ENCODE peak calls at places on chromosomes 16 and 17, in seven cellular contexts. Y is kidney epithelial cell, W is coronary artery, V is cardiac fibroblast, S is cardiac muscle cell, E is choroid plexus epithelial cell, F is A549. Z is an unnamed sample.
A peak's percentile ranks its signal among the peaks of the same experiment; 100 is the strongest.

GRCh38 chr17:10836966-10837599 is 804 bp downstream of the PIRT start:
- DNase-seq in Y (no peak), V (no peak), S (no peak), F (no peak), W (no peak), E (no peak), Z (no peak)

GRCh38 chr17:42252528-42253172 is 23.5 kb downstream of the STAT5B start:
- DNase-seq in Y (no peak), F (no peak), S (no peak), E (no peak), V (peak; percentile 52), W (no peak), Z (no peak)

GRCh38 chr16:50830698-50831097 is 88.8 kb downstream of the CYLD start:
- DNase-seq in E (no peak), V (no peak), Y (no peak), W (peak; percentile 28), F (no peak), S (no peak), Z (peak; percentile 48)

GRCh38 chr17:18025596-18026407 is 13.2 kb downstream of the ATPAF2 start:
- DNase-seq in S (no peak), F (no peak), Y (no peak), E (no peak), V (peak; percentile 74), W (no peak), Z (no peak)

GRCh38 chr16:1183235-1183907 is 30.5 kb downstream of the CACNA1H start:
- DNase-seq in F (peak; percentile 58), Y (no peak), W (no peak), V (peak; percentile 77), E (peak; percentile 81), S (no peak), Z (peak; percentile 93)

GRCh38 chr16:11118479-11118878 is 137.5 kb downstream of the SOCS1 start:
- DNase-seq in S (no peak), V (peak; percentile 56), F (no peak), E (peak; percentile 50), W (no peak), Y (no peak), Z (no peak)

GRCh38 chr17:11264183-11264871 is 23.3 kb downstream of the SHISA6 start:
- DNase-seq in E (no peak), Y (no peak), F (peak; percentile 15), V (peak; percentile 2), S (no peak), W (no peak), Z (no peak)

GRCh38 chr16:82738699-82739098 is 111.9 kb downstream of the CDH13 start:
- DNase-seq in E (peak; percentile 64), Y (no peak), S (peak; percentile 3), V (peak; percentile 33), F (no peak), W (no peak), Z (no peak)

GRCh38 chr16:84508502-84508901 is 4.0 kb upstream of the MEAK7 start:
- DNase-seq in E (no peak), F (no peak), V (no peak), S (no peak), Y (no peak), W (no peak), Z (no peak)

GRCh38 chr16:73878616-73879015 is 418.0 kb upstream of the PSMD7 start:
- DNase-seq in S (peak; percentile 64), W (no peak), V (peak; percentile 83), F (peak; percentile 27), E (peak; percentile 88), Y (peak; percentile 32), Z (no peak)

GRCh38 chr17:34117332-34117731 is 137.8 kb upstream of the CCL2 start:
- DNase-seq in E (no peak), F (no peak), S (no peak), W (peak; percentile 8), Y (no peak), V (no peak), Z (no peak)

GRCh38 chr17:6701719-6702118 is 11.4 kb downstream of the SLC13A5 start:
- DNase-seq in S (peak; percentile 72), E (peak; percentile 29), Y (no peak), W (no peak), V (peak; percentile 12), F (peak; percentile 72), Z (no peak)

GRCh38 chr17:63250830-63251229 is 195.3 kb downstream of the CYB561 start:
- DNase-seq in V (peak; percentile 35), Y (no peak), W (no peak), E (peak; percentile 38), S (no peak), F (no peak), Z (no peak)

GRCh38 chr17:6254036-6254435 is 180.9 kb downstream of the AIPL1 start:
- DNase-seq in S (no peak), W (no peak), Y (no peak), E (no peak), F (no peak), V (no peak), Z (no peak)

GRCh38 chr17:61519139-61519538 is 66.9 kb downstream of the TBX4 start:
- DNase-seq in Y (no peak), E (no peak), W (no peak), F (no peak), S (no peak), V (no peak), Z (no peak)

GRCh38 chr16:14600164-14600563 is 29.9 kb downstream of the PARN start:
- DNase-seq in V (peak; percentile 63), S (peak; percentile 16), F (peak; percentile 51), E (peak; percentile 67), Y (no peak), W (no peak), Z (no peak)

GRCh38 chr17:13728751-13729150 is 127.0 kb upstream of the HS3ST3A1 start:
- DNase-seq in S (no peak), E (no peak), V (peak; percentile 60), F (no peak), W (no peak), Y (no peak), Z (no peak)

GRCh38 chr16:83813818-83814653 is 6.3 kb downstream of the HSBP1 start:
- DNase-seq in V (peak; percentile 66), E (peak; percentile 79), Y (no peak), S (peak; percentile 63), F (peak; percentile 34), W (no peak), Z (no peak)

DNA sequence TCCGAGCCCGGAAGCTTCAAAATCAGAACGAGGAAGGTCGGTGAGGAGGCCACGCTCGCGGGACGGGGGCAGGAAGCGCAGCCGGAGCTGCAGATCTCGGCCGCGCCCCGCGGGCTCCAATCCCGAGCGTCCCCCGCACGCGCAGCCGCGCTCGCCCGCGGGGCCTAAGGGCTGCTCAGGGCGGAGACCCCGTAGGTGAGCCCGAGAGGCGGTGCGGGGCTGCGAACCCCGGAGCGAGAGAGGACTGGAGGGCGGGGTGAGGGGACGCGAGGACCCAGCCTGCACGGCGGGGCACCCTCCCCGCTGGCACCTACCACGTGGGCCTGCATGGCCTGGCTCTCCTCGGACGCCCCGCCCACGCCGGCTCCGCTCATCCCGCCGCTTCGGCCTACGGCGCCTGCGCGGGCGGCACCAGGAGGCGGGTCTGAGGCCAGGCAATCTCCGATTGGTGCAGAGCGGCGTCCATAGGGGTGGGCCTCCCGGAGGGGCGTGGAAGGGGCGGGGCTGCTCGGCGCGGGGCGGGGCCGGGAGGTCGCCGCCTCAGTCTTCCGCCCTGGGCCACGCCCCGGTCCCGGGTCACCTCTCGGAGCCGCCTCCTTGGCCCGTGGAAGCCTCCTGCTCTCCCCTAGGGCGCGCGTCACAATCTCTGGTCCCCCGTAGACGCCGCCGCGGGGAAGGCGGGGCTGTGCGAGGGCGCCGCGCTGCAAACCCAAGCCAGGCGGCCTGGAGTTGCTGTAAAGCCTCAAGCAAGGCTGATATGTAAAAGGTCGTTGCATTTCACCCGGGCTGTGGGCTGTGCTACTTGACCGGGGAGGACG is 27.8 kb upstream of the METRNL start:
- DNase-seq in W (peak; percentile 98), F (peak; percentile 96), Y (peak; percentile 70), E (peak; percentile 98), S (peak; percentile 99), V (peak; percentile 97), Z (peak; percentile 100)
- TF ChIP-seq CTCF in W (no peak), F (no peak), Y (no peak), E (no peak), S (no peak), V (no peak), Z (no peak)

GRCh38 chr17:7841622-7842379 is 7.8 kb downstream of the KDM6B start:
- DNase-seq in E (peak; percentile 92), F (peak; percentile 90), V (peak; percentile 93), S (peak; percentile 99), Y (peak; percentile 43), W (peak; percentile 96), Z (peak; percentile 96)
- TF ChIP-seq CTCF in E (no peak), F (peak; percentile 28), V (no peak), S (no peak), Y (no peak), W (no peak), Z (peak; percentile 35)

DNA sequence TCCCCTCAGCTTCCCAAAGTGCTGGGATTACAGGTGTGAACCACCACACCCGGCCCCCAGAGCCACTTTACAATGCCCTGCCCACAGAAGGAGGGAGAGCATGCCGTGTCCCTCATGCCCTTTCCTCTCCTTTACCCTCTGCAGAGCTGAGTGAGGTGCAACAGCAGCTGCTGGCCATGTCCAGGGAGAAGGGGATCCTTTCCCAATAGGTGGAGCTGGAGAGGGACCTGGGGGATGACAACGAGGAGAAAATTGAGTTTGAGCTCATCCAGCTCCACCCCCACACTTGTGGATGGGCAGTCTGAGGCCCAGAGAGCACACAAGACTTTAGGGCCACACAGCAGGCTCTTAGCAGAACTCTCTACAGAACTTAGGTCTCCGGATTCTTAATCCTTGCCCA is 7.9 kb upstream of the GSDMA start:
- DNase-seq in F (no peak), W (no peak), Y (no peak), S (no peak), E (no peak), V (no peak), Z (no peak)
- TF ChIP-seq CTCF in F (no peak), W (no peak), Y (no peak), S (no peak), E (no peak), V (no peak), Z (no peak)

DNA sequence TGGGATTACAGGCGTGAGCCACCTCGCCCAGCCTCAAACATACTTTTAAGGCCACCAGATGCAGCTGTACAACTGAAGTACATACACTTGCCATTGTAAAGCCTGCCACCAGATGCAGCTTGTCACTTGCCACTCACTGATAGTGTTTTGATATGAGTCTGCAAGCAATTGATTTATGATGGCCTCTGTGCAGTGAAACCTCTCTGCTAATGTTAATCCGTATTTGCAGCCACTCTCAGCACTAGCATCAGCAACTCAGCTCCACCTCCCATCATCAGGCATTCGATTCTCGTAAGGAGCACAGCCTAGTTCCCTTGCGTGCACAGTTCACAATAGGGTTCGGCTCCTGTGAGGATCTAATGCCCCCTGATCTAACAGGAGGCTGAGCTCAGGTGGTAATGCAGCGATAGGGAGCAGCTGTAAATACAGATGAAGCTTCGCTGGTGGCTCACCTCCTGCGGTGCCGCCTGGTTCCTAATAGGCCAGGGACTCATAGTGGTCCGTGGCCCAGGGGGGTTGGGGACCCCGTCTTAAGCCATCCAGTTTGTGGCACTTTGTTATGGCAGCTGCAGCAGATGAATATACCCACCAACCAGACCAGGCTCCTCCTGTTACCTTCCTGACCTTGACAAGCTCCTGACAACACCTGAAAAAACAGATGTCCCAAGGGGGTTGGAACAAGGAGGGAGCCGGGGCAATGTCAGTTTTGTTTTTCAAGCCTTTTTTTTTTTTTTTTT is 1.3 kb upstream of the HERPUD1 start:
- DNase-seq in Y (no peak), E (no peak), W (no peak), S (no peak), F (no peak), V (no peak), Z (no peak)
- TF ChIP-seq CTCF in Y (no peak), E (no peak), W (no peak), S (no peak), F (no peak), V (no peak), Z (no peak)

Z was measured in osteocyte.